ENCODE peak calls at places on chromosomes 7 and 10, in four cellular contexts. One of them, this sample, is unnamed.

GRCh38 chr10:115001506-115002381 is 63.7 kb downstream of the TRUB1 start:
- DNase-seq in A549: no peak
- DNase-seq in tibial artery: no peak
- DNase-seq in H9: no peak
- DNase-seq in this sample: no peak

GRCh38 chr10:8412541-8412940 is 358.1 kb downstream of the GATA3 start:
- DNase-seq in tibial artery: no peak
- DNase-seq in H9: no peak
- DNase-seq in A549: no peak
- DNase-seq in this sample: no peak

GRCh38 chr7:44979481-44980392 is 922 bp upstream of the MYO1G start:
- DNase-seq in tibial artery: no peak
- DNase-seq in A549: no peak
- DNase-seq in H9: no peak
- DNase-seq in this sample: no peak

GRCh38 chr7:120110169-120110568 is 162.8 kb upstream of the KCND2 start:
- DNase-seq in A549: no peak
- DNase-seq in tibial artery: no peak
- DNase-seq in H9: no peak
- DNase-seq in this sample: no peak

GRCh38 chr10:31270954-31271353 is 48.1 kb upstream of the ZEB1 start:
- DNase-seq in tibial artery: no peak
- DNase-seq in H9: no peak
- DNase-seq in A549: no peak
- DNase-seq in this sample: no peak

GRCh38 chr7:13104128-13104527 is 416.7 kb downstream of the ARL4A start:
- DNase-seq in tibial artery: no peak
- DNase-seq in A549: no peak
- DNase-seq in H9: no peak
- DNase-seq in this sample: no peak

GRCh38 chr7:51376420-51377092 is 59.9 kb upstream of the COBL start:
- DNase-seq in H9: no peak
- DNase-seq in tibial artery: no peak
- DNase-seq in A549: no peak
- DNase-seq in this sample: no peak

GRCh38 chr10:76297787-76298281 is 866.4 kb downstream of the LRMDA start:
- DNase-seq in tibial artery: no peak
- DNase-seq in H9: no peak
- DNase-seq in A549: no peak
- DNase-seq in this sample: no peak

GRCh38 chr7:102152672-102153585 is 133.7 kb upstream of the SH2B2 start:
- DNase-seq in H9: peak
- DNase-seq in A549: peak
- DNase-seq in tibial artery: no peak
- DNase-seq in this sample: no peak

GRCh38 chr10:11893749-11894278 is 70.7 kb downstream of the PROSER2 start:
- DNase-seq in H9: peak
- DNase-seq in tibial artery: no peak
- DNase-seq in A549: no peak
- DNase-seq in this sample: no peak

GRCh38 chr7:150629347-150629746 is 2.8 kb downstream of the GIMAP6 start:
- DNase-seq in H9: no peak
- DNase-seq in tibial artery: no peak
- DNase-seq in A549: no peak
- DNase-seq in this sample: no peak

GRCh38 chr10:59336632-59337031 is 25.7 kb downstream of the FAM13C start:
- DNase-seq in tibial artery: no peak
- DNase-seq in A549: no peak
- DNase-seq in H9: no peak
- DNase-seq in this sample: no peak

GRCh38 chr7:145031162-145031561 is 195.3 kb upstream of the TPK1 start:
- DNase-seq in A549: no peak
- DNase-seq in H9: no peak
- DNase-seq in tibial artery: no peak
- DNase-seq in this sample: no peak

GRCh38 chr10:119871881-119872609 is 598 bp downstream of the MCMBP start:
- DNase-seq in H9: peak
- DNase-seq in tibial artery: peak
- DNase-seq in A549: no peak
- DNase-seq in this sample: peak

GRCh38 chr10:93554760-93555432 is 11.6 kb upstream of the FFAR4 start:
- DNase-seq in H9: peak
- DNase-seq in tibial artery: peak
- DNase-seq in A549: peak
- DNase-seq in this sample: peak

GRCh38 chr10:2851544-2851943 is 215.8 kb upstream of the PFKP start:
- DNase-seq in tibial artery: no peak
- DNase-seq in A549: no peak
- DNase-seq in H9: no peak
- DNase-seq in this sample: no peak

GRCh38 chr10:8048281-8049008 is 6.0 kb upstream of the GATA3 start:
- DNase-seq in A549: no peak
- DNase-seq in H9: no peak
- DNase-seq in tibial artery: no peak
- DNase-seq in this sample: no peak

GRCh38 chr10:26242752-26243151 is 26.2 kb downstream of the GAD2 start:
- DNase-seq in tibial artery: no peak
- DNase-seq in H9: no peak
- DNase-seq in A549: no peak
- DNase-seq in this sample: peak

GRCh38 chr7:45457591-45457990 is 116.6 kb upstream of the ADCY1 start:
- DNase-seq in A549: no peak
- DNase-seq in H9: no peak
- DNase-seq in tibial artery: no peak
- DNase-seq in this sample: no peak

GRCh38 chr7:73715648-73716317 is 3.7 kb downstream of the STX1A start:
- DNase-seq in H9: no peak
- DNase-seq in A549: peak
- DNase-seq in tibial artery: no peak
- DNase-seq in this sample: peak

GRCh38 chr10:86520871-86521619 is 547 bp downstream of the WAPL start:
- DNase-seq in tibial artery: peak
- DNase-seq in A549: peak
- DNase-seq in H9: no peak
- DNase-seq in this sample: peak

GRCh38 chr7:33743594-33743993 is 161.7 kb upstream of the BMPER start:
- DNase-seq in tibial artery: no peak
- DNase-seq in H9: no peak
- DNase-seq in A549: no peak
- DNase-seq in this sample: no peak

GRCh38 chr10:132939957-132940790 is 2.2 kb downstream of the CFAP46 start:
- DNase-seq in tibial artery: no peak
- DNase-seq in H9: peak
- DNase-seq in A549: peak
- DNase-seq in this sample: peak

GRCh38 chr10:1522237-1522636 is 215.1 kb downstream of the ADARB2 start:
- DNase-seq in H9: no peak
- DNase-seq in A549: no peak
- DNase-seq in tibial artery: no peak
- DNase-seq in this sample: no peak

GRCh38 chr7:5284304-5285281 is 1.9 kb downstream of the SLC29A4 start:
- DNase-seq in A549: peak
- DNase-seq in tibial artery: no peak
- DNase-seq in H9: peak
- DNase-seq in this sample: peak

GRCh38 chr7:141527076-141527475 is 24.1 kb upstream of the AGK start:
- DNase-seq in A549: no peak
- DNase-seq in H9: no peak
- DNase-seq in tibial artery: no peak
- DNase-seq in this sample: no peak

GRCh38 chr7:33420311-33420710 is 290.9 kb downstream of the BBS9 start:
- DNase-seq in A549: no peak
- DNase-seq in tibial artery: no peak
- DNase-seq in H9: no peak
- DNase-seq in this sample: no peak

GRCh38 chr7:95628831-95629439 is 32.6 kb upstream of the PDK4 start:
- DNase-seq in tibial artery: no peak
- DNase-seq in A549: peak
- DNase-seq in H9: no peak
- DNase-seq in this sample: no peak

GRCh38 chr10:27392606-27393005 is 111.5 kb upstream of the RAB18 start:
- DNase-seq in H9: no peak
- DNase-seq in A549: no peak
- DNase-seq in tibial artery: no peak
- DNase-seq in this sample: no peak

GRCh38 chr10:69513617-69514016 is 59.6 kb downstream of the NEUROG3 start:
- DNase-seq in A549: no peak
- DNase-seq in tibial artery: no peak
- DNase-seq in H9: no peak
- DNase-seq in this sample: no peak

GRCh38 chr7:85471312-85471711 is 284.5 kb upstream of the SEMA3D start:
- DNase-seq in H9: no peak
- DNase-seq in tibial artery: no peak
- DNase-seq in A549: no peak
- DNase-seq in this sample: no peak

GRCh38 chr7:130421685-130422084 is 19.1 kb downstream of the CEP41 start:
- DNase-seq in tibial artery: no peak
- DNase-seq in A549: no peak
- DNase-seq in H9: no peak
- DNase-seq in this sample: no peak

GRCh38 chr10:122525788-122526187 is 34.8 kb upstream of the DMBT1 start:
- DNase-seq in tibial artery: no peak
- DNase-seq in A549: no peak
- DNase-seq in H9: no peak
- DNase-seq in this sample: no peak

GRCh38 chr7:23213755-23214154 is 31.9 kb downstream of the NUP42 start:
- DNase-seq in A549: no peak
- DNase-seq in tibial artery: no peak
- DNase-seq in H9: no peak
- DNase-seq in this sample: no peak

GRCh38 chr10:133401500-133401899 is 7.5 kb downstream of the MTG1 start:
- DNase-seq in H9: no peak
- DNase-seq in tibial artery: no peak
- DNase-seq in A549: no peak
- DNase-seq in this sample: no peak

GRCh38 chr10:34305189-34305588 is 509.9 kb downstream of the PARD3 start:
- DNase-seq in tibial artery: no peak
- DNase-seq in H9: peak
- DNase-seq in A549: no peak
- DNase-seq in this sample: peak
- TF ChIP-seq CTCF in tibial artery: no peak
- TF ChIP-seq CTCF in H9: peak
- TF ChIP-seq CTCF in A549: no peak
- TF ChIP-seq CTCF in this sample: peak

DNA sequence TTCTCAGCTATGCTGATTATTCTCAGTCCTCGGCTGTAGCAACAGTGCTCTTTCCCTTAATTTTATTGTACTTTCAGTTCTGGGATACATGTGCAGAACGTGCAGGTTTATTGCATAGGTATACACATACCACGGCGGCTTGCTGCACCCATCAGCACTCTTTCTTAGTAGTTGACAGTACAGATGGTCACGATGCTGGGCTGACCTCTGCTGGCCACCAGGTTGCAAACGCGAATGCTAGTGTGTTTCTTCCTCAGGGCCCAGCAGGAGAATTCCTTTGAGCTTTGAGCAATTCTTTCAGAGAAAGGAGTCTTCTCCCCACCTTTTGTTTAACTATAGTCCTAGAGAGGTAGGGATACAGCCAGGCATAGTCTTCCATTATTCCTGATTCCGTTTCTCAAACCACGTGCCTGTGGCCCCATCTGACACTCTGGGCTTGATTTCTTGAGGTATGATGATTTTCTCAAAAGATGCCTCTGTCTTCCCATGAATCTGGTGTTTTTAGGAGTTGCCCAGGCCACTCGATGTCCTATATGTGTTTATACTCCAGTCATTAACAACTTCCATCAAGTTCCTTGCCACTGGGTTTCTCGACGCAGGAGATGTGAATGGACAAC is 48.9 kb upstream of the CDC14C start:
- DNase-seq in H9: peak
- DNase-seq in tibial artery: no peak
- DNase-seq in A549: no peak
- DNase-seq in this sample: peak
- TF ChIP-seq CTCF in H9: peak
- TF ChIP-seq CTCF in tibial artery: no peak
- TF ChIP-seq CTCF in A549: peak
- TF ChIP-seq CTCF in this sample: peak

DNA sequence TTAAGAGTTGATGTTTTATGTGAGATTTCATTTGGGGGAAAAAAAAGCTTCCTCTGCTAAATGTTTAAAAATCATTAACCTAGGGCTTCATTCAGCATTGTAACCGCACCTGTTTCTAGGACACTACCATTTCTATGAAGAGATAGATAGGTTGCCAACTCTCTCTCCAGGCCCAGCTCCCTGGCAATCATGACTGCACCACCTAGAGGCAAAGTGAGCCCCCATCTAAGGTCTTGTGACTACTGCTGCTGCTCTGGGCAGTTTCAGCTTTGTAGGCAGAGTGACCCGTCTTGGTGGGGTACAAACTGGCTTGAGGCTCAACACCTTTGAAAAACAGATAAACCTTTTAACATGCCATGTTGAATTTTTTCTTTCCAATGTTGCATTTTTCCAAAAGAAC is 27.3 kb upstream of the MRC1 start:
- DNase-seq in A549: no peak
- DNase-seq in tibial artery: no peak
- DNase-seq in H9: peak
- DNase-seq in this sample: no peak
- TF ChIP-seq CTCF in A549: no peak
- TF ChIP-seq CTCF in tibial artery: no peak
- TF ChIP-seq CTCF in H9: peak
- TF ChIP-seq CTCF in this sample: no peak

GRCh38 chr7:31171216-31171750 is 119.2 kb downstream of the ADCYAP1R1 start:
- DNase-seq in A549: no peak
- DNase-seq in H9: no peak
- DNase-seq in tibial artery: no peak
- DNase-seq in this sample: no peak

GRCh38 chr7:31172071-31172470 is 120.0 kb downstream of the ADCYAP1R1 start:
- DNase-seq in A549: no peak
- DNase-seq in H9: no peak
- DNase-seq in tibial artery: no peak
- DNase-seq in this sample: no peak

GRCh38 chr7:31175672-31176071 is 123.6 kb downstream of the ADCYAP1R1 start:
- DNase-seq in A549: peak
- DNase-seq in H9: no peak
- DNase-seq in tibial artery: no peak
- DNase-seq in this sample: no peak
- TF ChIP-seq CTCF in A549: peak
- TF ChIP-seq CTCF in H9: peak
- TF ChIP-seq CTCF in tibial artery: no peak
- TF ChIP-seq CTCF in this sample: peak

GRCh38 chr7:1922870-1923236 is 252.8 kb downstream of the ELFN1 start:
- DNase-seq in A549: no peak
- DNase-seq in tibial artery: no peak
- DNase-seq in H9: no peak
- DNase-seq in this sample: no peak
- TF ChIP-seq CTCF in A549: no peak
- TF ChIP-seq CTCF in tibial artery: no peak
- TF ChIP-seq CTCF in H9: peak
- TF ChIP-seq CTCF in this sample: no peak